ENCODE peak calls at places on chromosomes 11 and 22, in five cellular contexts. C, N, M, H and L are unnamed samples.

GRCh38 chr11:117230981-117231636 is 764 bp downstream of the PCSK7 start:
- DNase-seq in N (no peak), M (no peak), C (no peak), H (no peak), L (no peak)

GRCh38 chr11:85810871-85811611 is at the start of gene SYTL2:
- DNase-seq in H (peak), C (peak), M (peak), N (peak), L (peak)

GRCh38 chr11:316031-316701 is 2.3 kb downstream of the IFITM1 start:
- DNase-seq in C (no peak), N (peak), H (no peak), M (no peak), L (no peak)

GRCh38 chr22:26385164-26385563 is 43.9 kb upstream of the ASPHD2 start:
- DNase-seq in M (no peak), C (no peak), N (no peak), H (no peak), L (no peak)

GRCh38 chr11:80593981-80594380 is 1153.2 kb upstream of the TENM4 start:
- DNase-seq in M (no peak), N (no peak), C (no peak), H (peak), L (peak)

GRCh38 chr11:116557261-116557660 is 215.5 kb downstream of the BUD13 start:
- DNase-seq in H (no peak), M (no peak), N (no peak), C (no peak), L (no peak)

GRCh38 chr22:48882636-48883200 is 945.0 kb downstream of the BRD1 start:
- DNase-seq in N (peak), H (no peak), C (no peak), M (no peak), L (no peak)

GRCh38 chr22:21020802-21021429 is 6.0 kb downstream of the P2RX6 start:
- DNase-seq in C (no peak), N (no peak), M (no peak), H (no peak), L (no peak)

GRCh38 chr11:134069426-134069921 is 602 bp downstream of the JAM3 start:
- DNase-seq in N (peak), C (no peak), H (peak), M (peak), L (peak)

GRCh38 chr11:78651923-78652602 is 77.4 kb upstream of the NARS2 start:
- DNase-seq in N (no peak), C (no peak), H (no peak), M (no peak), L (no peak)